ENCODE peak calls at places on chromosome 9, in ten cellular contexts. I, S, P, L, G, N, U, D, K and C are unnamed samples.

GRCh38 chr9:95749493-95749892 is 126.0 kb upstream of the ERCC6L2 start:
- DNase-seq in I (no peak), S (no peak), P (no peak), L (no peak), G (no peak), N (no peak), U (no peak), D (no peak), K (no peak), C (no peak)

GRCh38 chr9:84339951-84340350 is 607 bp downstream of the SLC28A3 start:
- DNase-seq in I (no peak), S (no peak), P (no peak), L (no peak), G (no peak), N (no peak), U (no peak), D (no peak), K (no peak), C (no peak)

GRCh38 chr9:3906437-3907213 is 380.8 kb upstream of the RFX3 start:
- DNase-seq in I (peak), S (peak), P (no peak), L (no peak), G (no peak), N (no peak), U (no peak), D (no peak), K (no peak), C (no peak)

GRCh38 chr9:126630458-126631237 is 16.9 kb downstream of the LMX1B start:
- DNase-seq in I (no peak), S (no peak), P (no peak), L (no peak), G (no peak), N (no peak), U (no peak), D (no peak), K (no peak), C (no peak)

GRCh38 chr9:93575706-93576295 is 583 bp upstream of the PHF2 start:
- DNase-seq in I (no peak), S (no peak), P (peak), L (peak), G (no peak), N (no peak), U (no peak), D (peak), K (peak), C (peak)

GRCh38 chr9:75993434-75993833 is 103.0 kb downstream of the PCSK5 start:
- DNase-seq in I (peak), S (no peak), P (no peak), L (no peak), G (no peak), N (no peak), U (no peak), D (no peak), K (no peak), C (no peak)

GRCh38 chr9:91884746-91885687 is 65.0 kb downstream of the ROR2 start:
- DNase-seq in I (no peak), S (no peak), P (no peak), L (no peak), G (no peak), N (no peak), U (no peak), D (no peak), K (no peak), C (no peak)

GRCh38 chr9:70420267-70421019 is 6.0 kb upstream of the KLF9 start:
- DNase-seq in I (peak), S (no peak), P (no peak), L (peak), G (peak), N (no peak), U (peak), D (peak), K (peak), C (no peak)

GRCh38 chr9:107755267-107755666 is 265.7 kb upstream of the KLF4 start:
- DNase-seq in I (no peak), S (peak), P (no peak), L (no peak), G (no peak), N (no peak), U (no peak), D (no peak), K (no peak), C (no peak)

GRCh38 chr9:120617637-120617979 is 37.6 kb upstream of the CDK5RAP2 start:
- DNase-seq in I (no peak), S (no peak), P (no peak), L (no peak), G (no peak), N (no peak), U (no peak), D (no peak), K (no peak), C (no peak)

GRCh38 chr9:105308448-105309412 is 64.3 kb downstream of the SLC44A1 start:
- DNase-seq in I (no peak), S (no peak), P (no peak), L (no peak), G (no peak), N (no peak), U (no peak), D (no peak), K (no peak), C (no peak)

GRCh38 chr9:82021198-82021597 is 32.6 kb downstream of the SPATA31D1 start:
- DNase-seq in I (peak), S (peak), P (no peak), L (no peak), G (no peak), N (no peak), U (peak), D (no peak), K (no peak), C (no peak)

GRCh38 chr9:87836951-87837715 is 45.5 kb upstream of the SPATA31E1 start:
- DNase-seq in I (no peak), S (no peak), P (no peak), L (no peak), G (no peak), N (no peak), U (no peak), D (no peak), K (no peak), C (no peak)

GRCh38 chr9:111099199-111100005 is 61.1 kb upstream of the LPAR1 start:
- DNase-seq in I (no peak), S (no peak), P (no peak), L (no peak), G (no peak), N (peak), U (no peak), D (no peak), K (no peak), C (no peak)

GRCh38 chr9:131954299-131954698 is 125.4 kb downstream of the MED27 start:
- DNase-seq in I (no peak), S (no peak), P (no peak), L (no peak), G (no peak), N (no peak), U (no peak), D (no peak), K (no peak), C (no peak)

GRCh38 chr9:76020654-76021053 is 130.2 kb downstream of the PCSK5 start:
- DNase-seq in I (no peak), S (no peak), P (no peak), L (peak), G (no peak), N (no peak), U (no peak), D (no peak), K (no peak), C (no peak)

GRCh38 chr9:111516061-111516465 is 8.9 kb upstream of the ZNF483 start:
- DNase-seq in I (no peak), S (no peak), P (no peak), L (no peak), G (no peak), N (no peak), U (no peak), D (no peak), K (no peak), C (no peak)

GRCh38 chr9:21082671-21083070 is 4.9 kb upstream of the IFNB1 start:
- DNase-seq in I (no peak), S (no peak), P (no peak), L (no peak), G (no peak), N (no peak), U (no peak), D (no peak), K (no peak), C (no peak)

GRCh38 chr9:83431470-83432060 is 106.6 kb downstream of the FRMD3 start:
- DNase-seq in I (no peak), S (no peak), P (no peak), L (no peak), G (no peak), N (no peak), U (no peak), D (no peak), K (peak), C (no peak)

GRCh38 chr9:104927912-104928740 is at the start of gene ABCA1:
- DNase-seq in I (peak), S (peak), P (peak), L (peak), G (peak), N (no peak), U (peak), D (peak), K (peak), C (peak)

GRCh38 chr9:91908293-91908623 is 41.8 kb downstream of the ROR2 start:
- DNase-seq in I (no peak), S (no peak), P (no peak), L (no peak), G (no peak), N (no peak), U (no peak), D (no peak), K (no peak), C (no peak)

GRCh38 chr9:93230185-93230584 is 46.2 kb downstream of the WNK2 start:
- DNase-seq in I (no peak), S (no peak), P (no peak), L (no peak), G (no peak), N (no peak), U (no peak), D (no peak), K (no peak), C (no peak)

GRCh38 chr9:127778280-127779135 is at the start of gene SH2D3C:
- DNase-seq in I (peak), S (no peak), P (peak), L (peak), G (no peak), N (no peak), U (no peak), D (peak), K (no peak), C (peak)

GRCh38 chr9:20658677-20659473 is 25.2 kb upstream of the FOCAD start:
- DNase-seq in I (no peak), S (no peak), P (no peak), L (no peak), G (no peak), N (no peak), U (no peak), D (no peak), K (no peak), C (no peak)

GRCh38 chr9:22005700-22006605 is 3.2 kb downstream of the CDKN2B start:
- DNase-seq in I (no peak), S (no peak), P (no peak), L (no peak), G (no peak), N (no peak), U (no peak), D (no peak), K (peak), C (peak)

GRCh38 chr9:4243877-4244812 is 55.7 kb downstream of the GLIS3 start:
- DNase-seq in I (no peak), S (no peak), P (no peak), L (no peak), G (no peak), N (no peak), U (no peak), D (no peak), K (no peak), C (no peak)

GRCh38 chr9:117747571-117747970 is 43.4 kb downstream of the TLR4 start:
- DNase-seq in I (no peak), S (no peak), P (no peak), L (no peak), G (no peak), N (no peak), U (no peak), D (no peak), K (no peak), C (no peak)

GRCh38 chr9:82133973-82134372 is 145.4 kb downstream of the SPATA31D1 start:
- DNase-seq in I (no peak), S (no peak), P (no peak), L (no peak), G (no peak), N (no peak), U (no peak), D (no peak), K (no peak), C (no peak)

GRCh38 chr9:111634860-111635259 is 3.7 kb downstream of the DNAJC25 start:
- DNase-seq in I (no peak), S (no peak), P (no peak), L (no peak), G (no peak), N (no peak), U (no peak), D (no peak), K (no peak), C (no peak)